ENCODE peak calls at places on chromosomes 5 and 9, in four cellular contexts. One of them, this sample, is unnamed.

GRCh38 chr9:106799146-106799545 is 63.8 kb upstream of the ZNF462 start:
- DNase-seq in anterior cingulate cortex: no peak
- DNase-seq in substantia nigra: no peak
- DNase-seq in glutamatergic neuron: no peak
- DNase-seq in this sample: no peak

GRCh38 chr5:141845371-141845821 is 32.8 kb downstream of the PCDH1 start:
- DNase-seq in substantia nigra: no peak
- DNase-seq in glutamatergic neuron: no peak
- DNase-seq in anterior cingulate cortex: no peak
- DNase-seq in this sample: no peak

GRCh38 chr5:174317261-174317894 is 271.9 kb downstream of the NSG2 start:
- DNase-seq in anterior cingulate cortex: peak
- DNase-seq in glutamatergic neuron: peak
- DNase-seq in substantia nigra: no peak
- DNase-seq in this sample: peak

GRCh38 chr5:168910874-168911273 is 331.7 kb upstream of the PANK3 start:
- DNase-seq in substantia nigra: no peak
- DNase-seq in glutamatergic neuron: no peak
- DNase-seq in anterior cingulate cortex: no peak
- DNase-seq in this sample: no peak

GRCh38 chr5:69364414-69364813 is 4.9 kb downstream of the AK6 start:
- DNase-seq in anterior cingulate cortex: no peak
- DNase-seq in substantia nigra: no peak
- DNase-seq in glutamatergic neuron: no peak
- DNase-seq in this sample: no peak

GRCh38 chr5:179827684-179828083 is 7.0 kb downstream of the SQSTM1 start:
- DNase-seq in substantia nigra: no peak
- DNase-seq in anterior cingulate cortex: no peak
- DNase-seq in glutamatergic neuron: peak
- DNase-seq in this sample: no peak

GRCh38 chr5:98923961-98924360 is 4.8 kb downstream of the CHD1 start:
- DNase-seq in glutamatergic neuron: no peak
- DNase-seq in anterior cingulate cortex: no peak
- DNase-seq in substantia nigra: no peak
- DNase-seq in this sample: no peak

GRCh38 chr5:105639068-105639467 is 2031.7 kb downstream of the EFNA5 start:
- DNase-seq in substantia nigra: no peak
- DNase-seq in glutamatergic neuron: peak
- DNase-seq in anterior cingulate cortex: no peak
- DNase-seq in this sample: no peak

GRCh38 chr5:61394793-61395192 is 62.7 kb downstream of the ZSWIM6 start:
- DNase-seq in anterior cingulate cortex: no peak
- DNase-seq in glutamatergic neuron: no peak
- DNase-seq in substantia nigra: no peak
- DNase-seq in this sample: no peak